ENCODE peak calls at places on chromosomes 13 and 19, in eight cellular contexts. X is testis, R is SJSA1, B is cardiac muscle cell, M is body of pancreas, V is kidney, L is neuronal stem cell, H is uterus. O is an unnamed sample.
A peak's percentile ranks its signal among the peaks of the same experiment; 100 is the strongest.

GRCh38 chr19:18373892-18374629 is 11.9 kb upstream of the GDF15 start:
- DNase-seq in X (peak; percentile 89), R (peak; percentile 87), B (peak; percentile 85), M (peak; percentile 88), V (peak; percentile 99), L (no peak), H (peak; percentile 93), O (peak; percentile 83)

GRCh38 chr19:17497149-17497798 is 14.2 kb upstream of the PGLS start:
- DNase-seq in X (no peak), R (no peak), B (no peak), M (no peak), V (no peak), L (no peak), H (no peak), O (no peak)

GRCh38 chr19:36103040-36103626 is 7.8 kb upstream of the OVOL3 start:
- DNase-seq in X (no peak), R (no peak), B (no peak), M (no peak), V (no peak), L (no peak), H (no peak), O (no peak)

GRCh38 chr13:33493672-33494365 is 208.3 kb upstream of the STARD13 start:
- DNase-seq in X (no peak), R (no peak), B (no peak), M (peak; percentile 23), V (no peak), L (no peak), H (no peak), O (no peak)

GRCh38 chr13:79522583-79522982 is 41.6 kb downstream of the NDFIP2 start:
- DNase-seq in X (no peak), R (no peak), B (no peak), M (no peak), V (no peak), L (no peak), H (no peak), O (no peak)

GRCh38 chr19:43595605-43595998 is 332 bp downstream of the IRGQ start:
- DNase-seq in X (no peak), R (no peak), B (no peak), M (no peak), V (no peak), L (no peak), H (no peak), O (no peak)

GRCh38 chr13:21934309-21934708 is 263.4 kb downstream of the FGF9 start:
- DNase-seq in X (no peak), R (no peak), B (no peak), M (no peak), V (no peak), L (no peak), H (no peak), O (no peak)

GRCh38 chr13:112629161-112629560 is 41.2 kb upstream of the TUBGCP3 start:
- DNase-seq in X (no peak), R (peak; percentile 11), B (no peak), M (no peak), V (no peak), L (no peak), H (no peak), O (no peak)

GRCh38 chr19:44592451-44592890 is 20.9 kb upstream of the IGSF23 start:
- DNase-seq in X (no peak), R (no peak), B (no peak), M (peak; percentile 80), V (no peak), L (no peak), H (no peak), O (no peak)

GRCh38 chr19:56112313-56112709 is 8.8 kb downstream of the ZNF787 start:
- DNase-seq in X (no peak), R (no peak), B (no peak), M (no peak), V (no peak), L (no peak), H (no peak), O (no peak)

GRCh38 chr13:76812206-76812882 is 73.9 kb downstream of the KCTD12 start:
- DNase-seq in X (peak; percentile 59), R (no peak), B (no peak), M (peak; percentile 23), V (no peak), L (no peak), H (peak; percentile 35), O (peak; percentile 55)

GRCh38 chr19:13770013-13770635 is 4.1 kb upstream of the C19orf53 start:
- DNase-seq in X (no peak), R (no peak), B (no peak), M (no peak), V (no peak), L (no peak), H (no peak), O (no peak)

DNA sequence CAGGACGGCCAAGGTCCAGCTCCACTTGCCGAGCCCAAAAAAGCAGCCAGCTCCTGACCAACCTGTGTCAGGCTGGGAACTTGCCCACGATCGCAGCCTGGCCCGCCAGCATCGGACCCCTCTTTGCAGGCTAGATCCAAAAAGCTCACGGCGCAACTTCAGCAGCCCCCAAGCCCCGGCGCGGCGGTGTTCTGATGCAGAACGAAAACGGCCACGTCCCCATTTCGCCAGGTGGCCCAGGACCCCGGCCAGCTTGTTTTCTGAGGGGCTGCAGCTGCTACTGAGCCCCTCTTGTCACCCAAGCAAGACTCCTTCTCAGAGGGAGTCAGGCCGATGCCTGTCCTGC is 1.3 kb downstream of the TMEM259 start:
- DNase-seq in X (no peak), R (no peak), B (no peak), M (no peak), V (peak; percentile 80), L (no peak), H (no peak), O (no peak)
- H3K4me1 ChIP-seq in X (peaks cover 59% of the 10 kb centered on the region), R (peaks cover 43% of the 10 kb centered on the region), B (peaks cover 35% of the 10 kb centered on the region), M (peaks cover 66% of the 10 kb centered on the region), V (peaks cover 8% of the 10 kb centered on the region), L (peaks cover 24% of the 10 kb centered on the region), H (peaks cover 39% of the 10 kb centered on the region), O (no peaks in the 10 kb centered on the region)

DNA sequence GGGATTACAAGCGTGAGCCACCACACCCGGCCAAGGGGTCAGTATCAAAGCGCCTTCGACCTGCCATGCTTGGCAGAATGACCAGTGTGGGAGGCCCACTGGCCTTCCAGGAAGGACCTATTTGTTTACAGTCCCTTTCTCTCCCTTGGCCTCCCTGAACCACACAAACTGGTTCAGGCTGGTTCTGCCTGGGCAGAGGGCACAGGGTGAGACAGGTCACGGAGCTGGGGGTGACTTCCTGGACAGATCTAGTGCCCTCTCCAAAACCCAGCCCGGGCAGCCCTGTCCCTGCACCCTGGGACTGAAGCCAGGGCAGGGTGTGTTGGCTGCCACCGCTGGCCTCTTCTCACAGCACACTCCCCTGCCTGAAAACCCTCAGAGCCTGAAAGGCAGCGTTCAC is 11.3 kb downstream of the PLEKHF1 start:
- DNase-seq in X (peak; percentile 53), R (no peak), B (no peak), M (no peak), V (peak; percentile 46), L (no peak), H (no peak), O (no peak)
- H3K4me1 ChIP-seq in X (peaks cover 66% of the 10 kb centered on the region), R (peaks cover 4% of the 10 kb centered on the region), B (no peaks in the 10 kb centered on the region), M (peaks cover 28% of the 10 kb centered on the region), V (no peaks in the 10 kb centered on the region), L (peaks cover 2% of the 10 kb centered on the region), H (peaks cover 14% of the 10 kb centered on the region), O (peaks cover 57% of the 10 kb centered on the region)

GRCh38 chr13:44974056-44974798 is 15.0 kb downstream of the NUFIP1 start:
- DNase-seq in X (peak; percentile 35), R (no peak), B (no peak), M (peak; percentile 23), V (no peak), L (no peak), H (no peak), O (peak; percentile 63)

GRCh38 chr13:44976196-44976595 is 13.1 kb downstream of the NUFIP1 start:
- DNase-seq in X (no peak), R (no peak), B (no peak), M (no peak), V (no peak), L (no peak), H (no peak), O (no peak)

GRCh38 chr13:44972956-44973581 is 16.2 kb downstream of the NUFIP1 start:
- DNase-seq in X (no peak), R (peak; percentile 14), B (peak; percentile 55), M (no peak), V (no peak), L (no peak), H (no peak), O (no peak)

GRCh38 chr13:44978328-44978727 is 10.9 kb downstream of the NUFIP1 start:
- DNase-seq in X (no peak), R (no peak), B (no peak), M (no peak), V (no peak), L (no peak), H (no peak), O (no peak)

GRCh38 chr13:44976949-44977583 is 12.2 kb downstream of the NUFIP1 start:
- DNase-seq in X (no peak), R (no peak), B (no peak), M (peak; percentile 50), V (no peak), L (no peak), H (no peak), O (no peak)
- H3K4me1 ChIP-seq in X (no peaks in the 10 kb centered on the region), R (no peaks in the 10 kb centered on the region), B (no peaks in the 10 kb centered on the region), M (peaks cover 12% of the 10 kb centered on the region), V (no peaks in the 10 kb centered on the region), L (no peaks in the 10 kb centered on the region), H (no peaks in the 10 kb centered on the region), O (peaks cover 5% of the 10 kb centered on the region)

GRCh38 chr13:48492123-48493075 is 40.5 kb downstream of the RCBTB2 start:
- DNase-seq in X (peak; percentile 76), R (peak; percentile 13), B (peak; percentile 11), M (peak; percentile 49), V (peak; percentile 86), L (no peak), H (peak; percentile 68), O (peak; percentile 63)

GRCh38 chr13:48489666-48490065 is 43.2 kb downstream of the RCBTB2 start:
- DNase-seq in X (no peak), R (no peak), B (no peak), M (no peak), V (no peak), L (no peak), H (no peak), O (no peak)

GRCh38 chr13:48493076-48493765 is 39.7 kb downstream of the RCBTB2 start:
- DNase-seq in X (no peak), R (no peak), B (no peak), M (no peak), V (no peak), L (no peak), H (no peak), O (no peak)

GRCh38 chr13:48490241-48490640 is 42.6 kb downstream of the RCBTB2 start:
- DNase-seq in X (no peak), R (no peak), B (no peak), M (no peak), V (no peak), L (no peak), H (no peak), O (no peak)

DNA sequence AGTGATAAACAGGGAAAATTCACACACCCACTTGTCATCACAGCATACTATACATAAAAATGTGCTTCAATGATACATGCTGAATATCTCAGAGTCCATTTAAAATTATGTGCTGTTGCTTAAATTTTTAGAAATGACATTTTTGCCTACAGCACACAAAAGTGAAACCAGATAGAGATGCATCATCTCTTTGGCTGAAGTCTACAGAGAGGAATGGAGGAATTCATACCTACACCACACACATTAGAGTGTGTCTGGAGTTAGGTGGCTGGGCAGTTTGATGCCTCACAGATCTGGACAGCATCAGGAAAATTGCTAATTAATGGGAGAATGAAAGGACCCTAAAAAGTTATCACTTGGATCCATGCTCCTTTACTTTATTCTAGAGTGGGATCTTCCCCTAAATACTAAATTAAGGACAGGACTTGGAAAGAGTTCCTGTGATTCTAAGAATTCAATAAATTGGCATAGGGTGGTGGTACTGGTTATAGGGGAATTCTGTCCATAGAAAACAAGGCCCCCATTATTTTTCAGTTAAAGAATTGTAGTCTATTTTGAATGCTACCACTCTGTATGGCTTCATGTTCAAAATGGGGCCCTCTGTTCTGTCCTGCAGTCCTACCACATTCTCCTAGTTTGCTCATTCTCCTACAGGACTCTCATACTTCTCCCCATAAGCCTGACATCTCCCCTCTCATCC is 41.3 kb downstream of the RCBTB2 start:
- DNase-seq in X (no peak), R (no peak), B (no peak), M (no peak), V (no peak), L (no peak), H (no peak), O (no peak)
- H3K4me1 ChIP-seq in X (no peaks in the 10 kb centered on the region), R (no peaks in the 10 kb centered on the region), B (no peaks in the 10 kb centered on the region), M (peaks cover 4% of the 10 kb centered on the region), V (no peaks in the 10 kb centered on the region), L (no peaks in the 10 kb centered on the region), H (no peaks in the 10 kb centered on the region), O (no peaks in the 10 kb centered on the region)